ENCODE peak calls at places on chromosome 7, in ten cellular contexts. C, W, Q, X, V, T, L, Z, G and I are unnamed samples. For H3K4me1, the result is how much of the 10 kb centered on the place peaks cover.

GRCh38 chr7:29239638-29240037 is 45.1 kb downstream of the CHN2 start:
- DNase-seq in C (no peak), W (no peak), Q (no peak), X (no peak), V (no peak), T (no peak), L (no peak), Z (peak), G (peak), I (no peak)

GRCh38 chr7:99102809-99103690 is 40.9 kb downstream of the SMURF1 start:
- DNase-seq in C (peak), W (no peak), Q (no peak), X (no peak), V (no peak), T (peak), L (peak), Z (no peak), G (no peak), I (no peak)

GRCh38 chr7:105298004-105298403 is 90.7 kb downstream of the SRPK2 start:
- DNase-seq in C (no peak), W (no peak), Q (no peak), X (no peak), V (no peak), T (no peak), L (no peak), Z (no peak), G (no peak), I (no peak)

GRCh38 chr7:4641091-4641666 is 40.9 kb upstream of the FOXK1 start:
- DNase-seq in C (no peak), W (no peak), Q (no peak), X (no peak), V (no peak), T (no peak), L (no peak), Z (no peak), G (peak), I (no peak)

GRCh38 chr7:155456772-155457543 is 971 bp upstream of the EN2 start:
- DNase-seq in C (peak), W (peak), Q (no peak), X (peak), V (peak), T (peak), L (no peak), Z (peak), G (peak), I (no peak)

GRCh38 chr7:52289247-52289646 is 746.2 kb upstream of the POM121L12 start:
- DNase-seq in C (no peak), W (no peak), Q (no peak), X (no peak), V (no peak), T (no peak), L (no peak), Z (no peak), G (no peak), I (no peak)

GRCh38 chr7:80443336-80443735 is 68.5 kb downstream of the GNAT3 start:
- DNase-seq in C (no peak), W (no peak), Q (no peak), X (no peak), V (no peak), T (peak), L (no peak), Z (no peak), G (no peak), I (no peak)

GRCh38 chr7:101172854-101173751 is 7.0 kb downstream of the NAT16 start:
- DNase-seq in C (peak), W (peak), Q (no peak), X (peak), V (peak), T (peak), L (no peak), Z (no peak), G (peak), I (no peak)

GRCh38 chr7:140219672-140220520 is 43.1 kb upstream of the KDM7A start:
- DNase-seq in C (no peak), W (no peak), Q (no peak), X (no peak), V (no peak), T (no peak), L (no peak), Z (no peak), G (no peak), I (no peak)

GRCh38 chr7:116530107-116530820 is 5.4 kb downstream of the CAV1 start:
- DNase-seq in C (no peak), W (no peak), Q (no peak), X (no peak), V (no peak), T (no peak), L (no peak), Z (no peak), G (no peak), I (no peak)
- H3K4me1 ChIP-seq in C (under half), W (under half), Q (under half), X (under half), V (under half), T (under half), L (half or more), Z (under half), G (under half), I (half or more)

GRCh38 chr7:20440472-20441105 is 109.9 kb downstream of the ITGB8 start:
- DNase-seq in C (no peak), W (no peak), Q (no peak), X (no peak), V (no peak), T (peak), L (peak), Z (peak), G (peak), I (no peak)
- TF ChIP-seq CTCF in C (peak), W (no peak), Q (no peak), X (no peak), V (peak), T (peak), L (peak), Z (peak), G (peak), I (peak)

GRCh38 chr7:84790873-84791272 is 396.0 kb downstream of the SEMA3D start:
- DNase-seq in C (no peak), W (no peak), Q (no peak), X (no peak), V (no peak), T (peak), L (no peak), Z (no peak), G (no peak), I (no peak)
- H3K4me3 ChIP-seq in C (no peak), W (no peak), Q (no peak), X (no peak), V (no peak), T (no peak), L (no peak), Z (no peak), G (no peak), I (peak)

DNA sequence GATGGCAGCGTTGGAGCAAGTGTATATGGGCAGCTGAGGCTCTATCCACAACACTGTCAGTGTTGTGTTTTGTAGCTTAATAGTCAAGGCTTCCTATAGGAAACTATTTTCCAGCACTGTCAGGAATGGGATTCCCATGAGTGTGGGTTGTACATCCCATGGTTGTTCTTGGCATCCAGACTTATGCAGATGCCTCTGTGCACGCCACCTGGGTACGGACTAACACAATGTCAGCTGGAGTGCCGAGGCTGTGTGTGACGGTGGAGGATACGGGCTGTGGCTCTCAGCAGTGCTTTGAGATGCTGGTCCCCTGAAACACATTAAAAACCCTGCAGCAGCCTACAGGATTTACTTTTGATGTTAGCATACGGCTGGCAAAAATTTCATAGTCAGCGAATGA is 350.0 kb downstream of the ACTR3B start:
- DNase-seq in C (no peak), W (no peak), Q (no peak), X (no peak), V (no peak), T (no peak), L (no peak), Z (no peak), G (no peak), I (no peak)
- H3K4me1 ChIP-seq in C (under half), W (under half), Q (under half), X (under half), V (under half), T (under half), L (under half), Z (under half), G (under half), I (under half)

GRCh38 chr7:31059551-31059950 is 7.4 kb downstream of the ADCYAP1R1 start:
- DNase-seq in C (no peak), W (no peak), Q (no peak), X (no peak), V (no peak), T (no peak), L (no peak), Z (peak), G (no peak), I (no peak)
- TF ChIP-seq CTCF in C (no peak), W (no peak), Q (no peak), X (no peak), V (no peak), T (no peak), L (peak), Z (peak), G (no peak), I (no peak)

DNA sequence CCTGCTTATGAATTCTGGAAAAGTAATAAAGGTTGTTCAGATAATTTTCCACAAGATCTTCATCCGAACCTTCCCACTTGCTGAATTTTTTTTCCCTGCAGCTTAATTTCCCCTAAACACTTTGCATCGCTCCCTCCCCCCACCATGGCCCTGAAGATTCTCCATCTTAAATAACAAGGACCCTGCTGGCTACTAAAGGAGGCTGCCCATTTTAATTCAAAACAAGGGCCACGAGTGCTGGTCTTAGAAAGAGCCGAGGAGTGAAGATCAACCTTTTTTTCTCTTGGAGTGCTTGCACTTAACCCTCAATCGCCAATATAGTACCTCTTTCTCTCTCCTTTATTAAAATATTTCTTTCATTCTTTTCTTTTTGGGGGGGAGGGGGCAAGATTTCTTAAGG is 9.2 kb upstream of the SP8 start:
- DNase-seq in C (no peak), W (no peak), Q (no peak), X (no peak), V (no peak), T (no peak), L (no peak), Z (peak), G (no peak), I (no peak)
- H3K4me3 ChIP-seq in C (no peak), W (no peak), Q (no peak), X (no peak), V (no peak), T (no peak), L (no peak), Z (peak), G (no peak), I (no peak)

DNA sequence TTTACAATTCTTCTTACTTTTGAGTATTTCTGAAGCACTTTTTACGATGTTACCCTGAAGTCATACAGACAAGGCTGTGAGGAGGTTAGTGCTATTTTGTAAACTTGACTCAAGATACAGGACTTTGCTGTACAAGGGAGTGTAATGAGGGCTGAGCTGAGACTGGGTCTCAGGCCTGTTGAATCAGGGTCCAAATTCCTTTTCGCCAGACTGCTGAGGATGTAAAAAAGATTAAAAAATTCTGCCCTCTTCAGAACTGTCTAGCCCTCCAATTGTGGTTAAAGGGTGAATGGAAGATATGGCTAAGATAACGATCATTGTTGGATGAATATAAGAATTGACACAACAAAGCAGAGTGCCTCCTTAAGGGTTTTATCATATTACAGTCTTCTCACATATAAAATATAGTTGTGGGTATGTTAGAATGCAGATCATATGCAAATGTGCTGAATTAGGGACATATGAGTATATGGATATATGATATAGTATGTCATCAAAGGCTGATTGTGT is 165.4 kb downstream of the SUGCT start:
- DNase-seq in C (no peak), W (no peak), Q (no peak), X (no peak), V (no peak), T (no peak), L (no peak), Z (no peak), G (no peak), I (no peak)
- H3K4me1 ChIP-seq in C (under half), W (under half), Q (under half), X (under half), V (under half), T (under half), L (under half), Z (under half), G (under half), I (under half)

GRCh38 chr7:128673571-128673970 is 1.5 kb downstream of the GARIN1A start:
- DNase-seq in C (no peak), W (no peak), Q (no peak), X (no peak), V (no peak), T (no peak), L (no peak), Z (no peak), G (no peak), I (no peak)

GRCh38 chr7:128671992-128672391 is at the start of gene GARIN1A:
- DNase-seq in C (no peak), W (no peak), Q (no peak), X (no peak), V (no peak), T (no peak), L (no peak), Z (peak), G (no peak), I (no peak)

GRCh38 chr7:128676665-128677064 is 4.6 kb downstream of the GARIN1A start:
- DNase-seq in C (no peak), W (no peak), Q (no peak), X (no peak), V (no peak), T (no peak), L (no peak), Z (no peak), G (no peak), I (no peak)

DNA sequence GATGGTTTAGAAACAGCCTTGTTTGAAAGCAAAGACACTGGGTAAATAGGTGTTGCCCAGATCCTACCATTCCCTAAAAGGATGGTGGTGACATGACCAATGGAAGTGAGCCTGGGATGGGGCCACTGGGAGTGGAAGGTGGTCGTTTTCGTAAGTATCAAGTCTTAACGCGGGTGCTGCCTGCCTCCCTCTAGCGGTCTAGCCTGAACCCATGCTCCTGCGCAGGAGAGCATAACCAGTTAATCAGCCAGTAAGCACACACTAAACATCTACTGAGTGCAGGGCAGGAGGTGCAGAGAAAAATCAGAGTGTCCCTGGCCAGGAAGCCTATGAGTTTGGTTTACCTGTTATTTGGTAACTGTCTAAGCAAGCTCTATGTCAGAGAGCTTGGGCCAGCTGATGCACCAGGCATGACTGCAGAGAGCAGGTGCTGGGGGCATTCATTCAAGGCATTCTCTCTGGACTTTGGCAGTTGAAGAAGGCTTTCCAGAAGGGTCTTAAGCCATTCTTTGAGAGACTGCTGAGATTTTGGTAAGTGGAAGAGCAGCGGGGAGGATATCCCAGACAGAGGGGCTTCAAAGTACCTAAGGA is 930 bp downstream of the GARIN1A start:
- DNase-seq in C (no peak), W (no peak), Q (no peak), X (no peak), V (peak), T (peak), L (no peak), Z (peak), G (no peak), I (no peak)
- TF ChIP-seq CTCF in C (peak), W (no peak), Q (peak), X (no peak), V (no peak), T (peak), L (peak), Z (peak), G (peak), I (peak)